ENCODE peak calls at places on chromosomes 5 and 9, in seven cellular contexts. H is NCI-H2227 treated with DMSO at 0.1 percent for 48 hours; U is CD8-positive, alpha-beta memory T cell; O is HT-29; A is NCI-H1105 treated with DMSO at 0.1 percent for 48 hours; M is stimulated activated effector memory CD8-positive, alpha-beta T cell treated with anti-CD3 and anti-CD28 coated beads, Interleukin-12 subunit alpha, Interleukin-12 subunit beta, amount 100 ng/mL, for 72 hours; T is GDM1. E is an unnamed sample.

GRCh38 chr5:117863589-117864296 is 1124.6 kb downstream of the DTWD2 start:
- DNase-seq in H (no peak), U (no peak), O (no peak), A (no peak), M (no peak), T (peak; percentile 46), E (no peak)

GRCh38 chr9:77132991-77133390 is 44.3 kb upstream of the VPS13A start:
- DNase-seq in H (no peak), U (no peak), O (no peak), A (no peak), M (no peak), T (no peak), E (no peak)

GRCh38 chr5:151037561-151038291 is 17.3 kb downstream of the GPX3 start:
- DNase-seq in H (no peak), U (no peak), O (no peak), A (no peak), M (no peak), T (no peak), E (no peak)

GRCh38 chr5:74124826-74125225 is 498.8 kb downstream of the ARHGEF28 start:
- DNase-seq in H (no peak), U (no peak), O (no peak), A (no peak), M (no peak), T (no peak), E (no peak)

GRCh38 chr5:138955013-138955660 is 80.0 kb upstream of the LRRTM2 start:
- DNase-seq in H (peak; percentile 53), U (no peak), O (no peak), A (no peak), M (no peak), T (no peak), E (no peak)

GRCh38 chr5:149936700-149937091 is 7.9 kb downstream of the PDE6A start:
- DNase-seq in H (no peak), U (no peak), O (no peak), A (no peak), M (no peak), T (no peak), E (no peak)

GRCh38 chr9:110141118-110141797 is 66.7 kb downstream of the C9orf152 start:
- DNase-seq in H (no peak), U (no peak), O (no peak), A (no peak), M (no peak), T (no peak), E (peak; percentile 70)

GRCh38 chr5:150017606-150018005 is 17.1 kb downstream of the HMGXB3 start:
- DNase-seq in H (no peak), U (no peak), O (peak; percentile 23), A (no peak), M (no peak), T (no peak), E (no peak)

GRCh38 chr9:86460211-86461002 is 106.2 kb upstream of the TUT7 start:
- DNase-seq in H (no peak), U (no peak), O (no peak), A (no peak), M (no peak), T (no peak), E (no peak)

GRCh38 chr5:90050135-90050534 is 359.4 kb downstream of the CETN3 start:
- DNase-seq in H (no peak), U (no peak), O (no peak), A (no peak), M (no peak), T (no peak), E (no peak)

GRCh38 chr9:15697459-15697858 is 144.6 kb downstream of the CCDC171 start:
- DNase-seq in H (no peak), U (no peak), O (no peak), A (no peak), M (no peak), T (no peak), E (no peak)

GRCh38 chr9:78539904-78540303 is 243.0 kb downstream of the PSAT1 start:
- DNase-seq in H (no peak), U (no peak), O (peak; percentile 48), A (no peak), M (no peak), T (no peak), E (peak; percentile 56)

GRCh38 chr9:124708633-124709032 is 62.5 kb downstream of the NR6A1 start:
- DNase-seq in H (no peak), U (no peak), O (no peak), A (no peak), M (no peak), T (no peak), E (peak; percentile 47)

GRCh38 chr9:20640331-20641187 is 18.3 kb upstream of the MLLT3 start:
- DNase-seq in H (peak; percentile 76), U (peak; percentile 67), O (peak; percentile 45), A (peak; percentile 73), M (peak; percentile 40), T (no peak), E (peak; percentile 72)

GRCh38 chr9:129569506-129570449 is 51.1 kb downstream of the C9orf50 start:
- DNase-seq in H (no peak), U (no peak), O (peak; percentile 76), A (no peak), M (no peak), T (no peak), E (no peak)

GRCh38 chr9:28206280-28206679 is 633.0 kb upstream of the C9orf72 start:
- DNase-seq in H (no peak), U (no peak), O (no peak), A (no peak), M (no peak), T (no peak), E (no peak)

GRCh38 chr9:122606587-122606986 is 8.0 kb upstream of the OR1Q1 start:
- DNase-seq in H (no peak), U (no peak), O (no peak), A (no peak), M (no peak), T (no peak), E (no peak)